ENCODE peak calls at places on chromosomes 13 and 19, in nine cellular contexts. One of them, this sample, is unnamed.

GRCh38 chr19:9848060-9848459 is 12.9 kb downstream of the PIN1 start:
- DNase-seq in A549: no peak
- DNase-seq in thoracic aorta: no peak
- DNase-seq in thyroid gland: no peak
- DNase-seq in A673: no peak
- DNase-seq in gastrocnemius medialis: no peak
- DNase-seq in left ventricle myocardium inferior: no peak
- DNase-seq in esophagus squamous epithelium: no peak
- DNase-seq in fibroblast of lung: no peak
- DNase-seq in this sample: no peak

GRCh38 chr13:95787356-95788099 is 110.6 kb downstream of the DNAJC3 start:
- DNase-seq in fibroblast of lung: no peak
- DNase-seq in left ventricle myocardium inferior: no peak
- DNase-seq in A549: no peak
- DNase-seq in A673: no peak
- DNase-seq in gastrocnemius medialis: no peak
- DNase-seq in thoracic aorta: no peak
- DNase-seq in esophagus squamous epithelium: no peak
- DNase-seq in thyroid gland: no peak
- DNase-seq in this sample: no peak

GRCh38 chr19:2544576-2545415 is 68.9 kb downstream of the GADD45B start:
- DNase-seq in thyroid gland: no peak
- DNase-seq in fibroblast of lung: no peak
- DNase-seq in esophagus squamous epithelium: no peak
- DNase-seq in thoracic aorta: no peak
- DNase-seq in gastrocnemius medialis: no peak
- DNase-seq in left ventricle myocardium inferior: peak; percentile 14
- DNase-seq in A673: no peak
- DNase-seq in A549: no peak
- DNase-seq in this sample: no peak

GRCh38 chr13:64074989-64075474 is 2659.4 kb upstream of the PCDH20 start:
- DNase-seq in gastrocnemius medialis: no peak
- DNase-seq in thyroid gland: no peak
- DNase-seq in thoracic aorta: no peak
- DNase-seq in A673: no peak
- DNase-seq in esophagus squamous epithelium: no peak
- DNase-seq in fibroblast of lung: no peak
- DNase-seq in left ventricle myocardium inferior: no peak
- DNase-seq in A549: no peak
- DNase-seq in this sample: no peak

GRCh38 chr13:76822691-76823267 is 63.4 kb downstream of the KCTD12 start:
- DNase-seq in A673: peak; percentile 38
- DNase-seq in thyroid gland: no peak
- DNase-seq in thoracic aorta: no peak
- DNase-seq in gastrocnemius medialis: no peak
- DNase-seq in A549: peak; percentile 10
- DNase-seq in esophagus squamous epithelium: no peak
- DNase-seq in fibroblast of lung: peak; percentile 60
- DNase-seq in left ventricle myocardium inferior: no peak
- DNase-seq in this sample: peak; percentile 8

GRCh38 chr19:58217607-58218391 is 10.9 kb upstream of the ZNF544 start:
- DNase-seq in left ventricle myocardium inferior: no peak
- DNase-seq in thoracic aorta: no peak
- DNase-seq in gastrocnemius medialis: no peak
- DNase-seq in fibroblast of lung: no peak
- DNase-seq in esophagus squamous epithelium: no peak
- DNase-seq in thyroid gland: no peak
- DNase-seq in A673: no peak
- DNase-seq in A549: no peak
- DNase-seq in this sample: no peak

GRCh38 chr13:111313911-111314425 is 6.5 kb upstream of the TEX29 start:
- DNase-seq in gastrocnemius medialis: no peak
- DNase-seq in A673: no peak
- DNase-seq in thyroid gland: no peak
- DNase-seq in A549: no peak
- DNase-seq in thoracic aorta: no peak
- DNase-seq in fibroblast of lung: no peak
- DNase-seq in left ventricle myocardium inferior: no peak
- DNase-seq in esophagus squamous epithelium: no peak
- DNase-seq in this sample: no peak

GRCh38 chr13:60335531-60335930 is 61.5 kb upstream of the TDRD3 start:
- DNase-seq in esophagus squamous epithelium: no peak
- DNase-seq in gastrocnemius medialis: no peak
- DNase-seq in fibroblast of lung: peak; percentile 34
- DNase-seq in thyroid gland: no peak
- DNase-seq in left ventricle myocardium inferior: no peak
- DNase-seq in A549: peak; percentile 5
- DNase-seq in A673: peak; percentile 64
- DNase-seq in thoracic aorta: no peak
- DNase-seq in this sample: no peak

GRCh38 chr13:39322836-39323585 is 280.0 kb downstream of the LHFPL6 start:
- DNase-seq in A549: no peak
- DNase-seq in A673: no peak
- DNase-seq in gastrocnemius medialis: no peak
- DNase-seq in esophagus squamous epithelium: no peak
- DNase-seq in left ventricle myocardium inferior: no peak
- DNase-seq in thoracic aorta: no peak
- DNase-seq in fibroblast of lung: no peak
- DNase-seq in thyroid gland: no peak
- DNase-seq in this sample: no peak

GRCh38 chr19:47641891-47642485 is 33.1 kb downstream of the BICRA start:
- DNase-seq in left ventricle myocardium inferior: no peak
- DNase-seq in gastrocnemius medialis: no peak
- DNase-seq in thoracic aorta: no peak
- DNase-seq in A549: no peak
- DNase-seq in A673: no peak
- DNase-seq in esophagus squamous epithelium: no peak
- DNase-seq in thyroid gland: no peak
- DNase-seq in fibroblast of lung: peak; percentile 44
- DNase-seq in this sample: no peak

GRCh38 chr13:48593551-48593950 is 60.2 kb upstream of the CYSLTR2 start:
- DNase-seq in esophagus squamous epithelium: no peak
- DNase-seq in left ventricle myocardium inferior: no peak
- DNase-seq in thoracic aorta: no peak
- DNase-seq in thyroid gland: no peak
- DNase-seq in A549: no peak
- DNase-seq in gastrocnemius medialis: no peak
- DNase-seq in fibroblast of lung: no peak
- DNase-seq in A673: no peak
- DNase-seq in this sample: no peak

GRCh38 chr13:31119966-31120733 is 41.6 kb downstream of the HSPH1 start:
- DNase-seq in thyroid gland: no peak
- DNase-seq in thoracic aorta: no peak
- DNase-seq in left ventricle myocardium inferior: no peak
- DNase-seq in A673: no peak
- DNase-seq in A549: no peak
- DNase-seq in gastrocnemius medialis: no peak
- DNase-seq in esophagus squamous epithelium: no peak
- DNase-seq in fibroblast of lung: peak; percentile 28
- DNase-seq in this sample: no peak

GRCh38 chr13:35797244-35797643 is 320.8 kb upstream of the MAB21L1 start:
- DNase-seq in gastrocnemius medialis: no peak
- DNase-seq in A673: no peak
- DNase-seq in left ventricle myocardium inferior: no peak
- DNase-seq in thoracic aorta: no peak
- DNase-seq in thyroid gland: no peak
- DNase-seq in fibroblast of lung: no peak
- DNase-seq in A549: no peak
- DNase-seq in esophagus squamous epithelium: no peak
- DNase-seq in this sample: no peak

GRCh38 chr13:37484056-37484455 is 114.5 kb downstream of the POSTN start:
- DNase-seq in A549: no peak
- DNase-seq in thoracic aorta: no peak
- DNase-seq in left ventricle myocardium inferior: no peak
- DNase-seq in esophagus squamous epithelium: no peak
- DNase-seq in A673: no peak
- DNase-seq in gastrocnemius medialis: no peak
- DNase-seq in thyroid gland: no peak
- DNase-seq in fibroblast of lung: no peak
- DNase-seq in this sample: no peak

GRCh38 chr19:34436716-34437115 is 8.5 kb downstream of the UBA2 start:
- DNase-seq in esophagus squamous epithelium: no peak
- DNase-seq in A673: no peak
- DNase-seq in A549: no peak
- DNase-seq in thyroid gland: no peak
- DNase-seq in left ventricle myocardium inferior: no peak
- DNase-seq in thoracic aorta: no peak
- DNase-seq in fibroblast of lung: no peak
- DNase-seq in gastrocnemius medialis: no peak
- DNase-seq in this sample: no peak
- H3K27ac ChIP-seq in esophagus squamous epithelium: no peak overlapping the region
- H3K27ac ChIP-seq in A673: no peak overlapping the region
- H3K27ac ChIP-seq in A549: no peak overlapping the region
- H3K27ac ChIP-seq in thyroid gland: no peak overlapping the region
- H3K27ac ChIP-seq in left ventricle myocardium inferior: peak overlapping the region; percentile 13
- H3K27ac ChIP-seq in thoracic aorta: peak overlapping the region; percentile 31
- H3K27ac ChIP-seq in fibroblast of lung: no peak overlapping the region
- H3K27ac ChIP-seq in gastrocnemius medialis: no peak overlapping the region
- H3K27ac ChIP-seq in this sample: no peak overlapping the region

DNA sequence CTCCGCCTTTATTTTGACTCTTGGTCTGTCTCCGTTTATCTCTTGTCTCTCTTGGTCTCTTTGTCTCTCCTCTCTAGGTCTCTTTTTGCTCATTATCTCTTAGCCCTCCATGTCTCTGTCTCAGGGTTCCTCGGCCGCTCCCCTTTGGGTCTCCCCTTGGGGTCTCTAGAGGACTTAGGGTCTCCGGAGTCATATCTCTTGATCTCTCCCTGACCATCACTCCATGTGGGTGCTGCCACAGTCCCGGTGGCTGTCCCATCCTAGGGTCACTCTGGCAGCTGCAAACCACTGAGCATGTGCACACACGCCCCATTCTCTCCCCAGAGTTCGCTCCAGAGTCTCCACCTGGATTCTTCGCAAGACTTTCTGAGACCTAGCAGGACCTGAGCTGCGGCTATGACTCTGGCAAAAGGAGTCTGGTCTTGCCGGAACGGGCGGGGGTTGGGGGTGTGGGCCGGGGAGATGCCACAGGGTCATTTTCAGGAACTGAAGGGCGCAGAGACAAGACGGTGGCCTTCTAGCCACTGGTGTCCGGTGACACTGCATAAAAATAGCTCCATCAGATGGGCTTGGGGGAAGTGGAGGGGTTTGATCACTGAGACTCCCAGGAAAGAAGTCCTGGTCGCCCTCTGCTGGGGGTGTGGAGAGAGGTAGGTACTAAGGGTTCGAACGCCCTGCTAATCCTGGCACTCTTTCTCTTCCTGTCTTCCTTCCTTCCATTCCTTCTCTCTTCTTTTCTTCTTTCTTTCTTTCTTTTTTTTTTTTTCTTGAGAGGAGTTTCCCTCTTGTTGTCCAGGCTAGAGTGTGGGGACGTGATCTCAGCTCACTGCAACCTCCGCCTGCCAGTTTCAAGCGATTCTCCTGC is 1.2 kb upstream of the KCNA7 start:
- DNase-seq in esophagus squamous epithelium: no peak
- DNase-seq in A673: peak; percentile 70
- DNase-seq in A549: peak; percentile 73
- DNase-seq in gastrocnemius medialis: peak; percentile 86
- DNase-seq in fibroblast of lung: no peak
- DNase-seq in left ventricle myocardium inferior: no peak
- DNase-seq in thyroid gland: no peak
- DNase-seq in thoracic aorta: no peak
- DNase-seq in this sample: no peak
- TF ChIP-seq CTCF in esophagus squamous epithelium: peak; percentile 34
- TF ChIP-seq CTCF in A673: peak; percentile 53
- TF ChIP-seq CTCF in A549: peak; percentile 62
- TF ChIP-seq CTCF in gastrocnemius medialis: peak; percentile 57
- TF ChIP-seq CTCF in fibroblast of lung: peak; percentile 27
- TF ChIP-seq CTCF in left ventricle myocardium inferior: peak; percentile 19
- TF ChIP-seq CTCF in thyroid gland: no peak
- TF ChIP-seq CTCF in thoracic aorta: no peak
- TF ChIP-seq CTCF in this sample: peak; percentile 11

GRCh38 chr19:41957161-41957837 is 1.8 kb downstream of the RABAC1 start:
- DNase-seq in A549: no peak
- DNase-seq in A673: no peak
- DNase-seq in fibroblast of lung: no peak
- DNase-seq in gastrocnemius medialis: no peak
- DNase-seq in thoracic aorta: no peak
- DNase-seq in esophagus squamous epithelium: no peak
- DNase-seq in thyroid gland: no peak
- DNase-seq in left ventricle myocardium inferior: no peak
- DNase-seq in this sample: no peak
- H3K27ac ChIP-seq in A549: peak overlapping the region; percentile 64
- H3K27ac ChIP-seq in A673: no peak overlapping the region
- H3K27ac ChIP-seq in fibroblast of lung: no peak overlapping the region
- H3K27ac ChIP-seq in gastrocnemius medialis: peak overlapping the region; percentile 86
- H3K27ac ChIP-seq in thoracic aorta: no peak overlapping the region
- H3K27ac ChIP-seq in esophagus squamous epithelium: no peak overlapping the region
- H3K27ac ChIP-seq in thyroid gland: no peak overlapping the region
- H3K27ac ChIP-seq in left ventricle myocardium inferior: peak overlapping the region; percentile 92
- H3K27ac ChIP-seq in this sample: peak overlapping the region; percentile 83

GRCh38 chr13:98877936-98878335 is 99.9 kb downstream of the DOCK9 start:
- DNase-seq in esophagus squamous epithelium: no peak
- DNase-seq in gastrocnemius medialis: no peak
- DNase-seq in left ventricle myocardium inferior: no peak
- DNase-seq in fibroblast of lung: no peak
- DNase-seq in thoracic aorta: no peak
- DNase-seq in thyroid gland: no peak
- DNase-seq in A549: no peak
- DNase-seq in A673: no peak
- DNase-seq in this sample: no peak

GRCh38 chr13:98879965-98880364 is 97.9 kb downstream of the DOCK9 start:
- DNase-seq in A673: no peak
- DNase-seq in left ventricle myocardium inferior: no peak
- DNase-seq in gastrocnemius medialis: peak; percentile 69
- DNase-seq in thyroid gland: no peak
- DNase-seq in esophagus squamous epithelium: no peak
- DNase-seq in A549: no peak
- DNase-seq in fibroblast of lung: no peak
- DNase-seq in thoracic aorta: no peak
- DNase-seq in this sample: no peak

GRCh38 chr13:98880673-98881072 is 97.2 kb downstream of the DOCK9 start:
- DNase-seq in thoracic aorta: no peak
- DNase-seq in A549: no peak
- DNase-seq in fibroblast of lung: no peak
- DNase-seq in left ventricle myocardium inferior: no peak
- DNase-seq in esophagus squamous epithelium: no peak
- DNase-seq in thyroid gland: no peak
- DNase-seq in A673: no peak
- DNase-seq in gastrocnemius medialis: no peak
- DNase-seq in this sample: no peak

GRCh38 chr13:98878421-98879126 is 99.3 kb downstream of the DOCK9 start:
- DNase-seq in thoracic aorta: no peak
- DNase-seq in left ventricle myocardium inferior: no peak
- DNase-seq in esophagus squamous epithelium: no peak
- DNase-seq in A673: no peak
- DNase-seq in thyroid gland: no peak
- DNase-seq in gastrocnemius medialis: no peak
- DNase-seq in A549: no peak
- DNase-seq in fibroblast of lung: no peak
- DNase-seq in this sample: no peak

DNA sequence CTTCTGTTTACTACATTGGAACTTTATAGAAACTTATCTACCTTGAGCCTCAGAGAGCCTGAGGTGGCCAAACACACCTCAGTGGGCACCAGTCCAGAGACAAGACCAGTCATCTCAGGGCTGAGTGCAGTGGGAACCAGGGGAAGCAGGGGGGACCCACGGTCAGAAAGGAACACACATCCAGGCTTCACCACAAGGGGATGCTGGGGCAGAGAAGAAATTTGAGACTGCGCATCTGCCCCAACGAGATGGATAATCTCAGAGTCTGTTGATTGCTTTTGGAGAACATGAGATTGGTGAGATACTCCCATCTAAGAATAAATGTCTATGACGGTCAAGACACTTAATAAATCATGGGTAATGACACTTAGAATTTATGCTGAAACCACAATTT is 98.7 kb downstream of the DOCK9 start:
- DNase-seq in thoracic aorta: no peak
- DNase-seq in left ventricle myocardium inferior: no peak
- DNase-seq in thyroid gland: no peak
- DNase-seq in A673: no peak
- DNase-seq in fibroblast of lung: no peak
- DNase-seq in A549: no peak
- DNase-seq in esophagus squamous epithelium: no peak
- DNase-seq in gastrocnemius medialis: no peak
- DNase-seq in this sample: no peak
- TF ChIP-seq CTCF in thoracic aorta: no peak
- TF ChIP-seq CTCF in left ventricle myocardium inferior: no peak
- TF ChIP-seq CTCF in thyroid gland: no peak
- TF ChIP-seq CTCF in A673: peak; percentile 30
- TF ChIP-seq CTCF in fibroblast of lung: peak; percentile 5
- TF ChIP-seq CTCF in A549: no peak
- TF ChIP-seq CTCF in esophagus squamous epithelium: no peak
- TF ChIP-seq CTCF in gastrocnemius medialis: no peak
- TF ChIP-seq CTCF in this sample: no peak